ENCODE peak calls at places on chromosomes 1 and 21, in eight cellular contexts. G is dorsolateral prefrontal cortex, R is esophagus muscularis mucosa, A is ovary, J is HuH-7, N is EH, W is GM23248, O is esophagus squamous epithelium. Z is an unnamed sample.

GRCh38 chr1:227947678-227948492 is at the start of gene WNT9A:
- DNase-seq in G (peak; percentile 12), R (no peak), A (peak; percentile 75), J (peak; percentile 79), N (peak; percentile 71), W (peak; percentile 81), O (no peak), Z (peak; percentile 49)

GRCh38 chr1:157539568-157539967 is 12.7 kb downstream of the FCRL5 start:
- DNase-seq in G (no peak), R (no peak), A (no peak), J (no peak), N (no peak), W (no peak), O (no peak), Z (no peak)

GRCh38 chr1:226325178-226325577 is 16.2 kb upstream of the LIN9 start:
- DNase-seq in G (no peak), R (no peak), A (no peak), J (no peak), N (peak; percentile 27), W (peak; percentile 58), O (no peak), Z (peak; percentile 92)

GRCh38 chr1:228400237-228400651 is 6.4 kb downstream of the TRIM11 start:
- DNase-seq in G (no peak), R (no peak), A (no peak), J (no peak), N (no peak), W (no peak), O (no peak), Z (no peak)

GRCh38 chr1:84502892-84503291 is 3.3 kb upstream of the SPATA1 start:
- DNase-seq in G (no peak), R (no peak), A (no peak), J (no peak), N (no peak), W (no peak), O (no peak), Z (no peak)

GRCh38 chr1:57124768-57125446 is 159.1 kb upstream of the C8B start:
- DNase-seq in G (no peak), R (no peak), A (no peak), J (no peak), N (peak; percentile 77), W (peak; percentile 69), O (no peak), Z (no peak)

GRCh38 chr1:248618878-248619277 is 16.0 kb downstream of the OR2T11 start:
- DNase-seq in G (peak; percentile 18), R (no peak), A (peak; percentile 32), J (no peak), N (peak; percentile 60), W (peak; percentile 76), O (no peak), Z (peak; percentile 80)

GRCh38 chr21:28801906-28802305 is 190.8 kb downstream of the LTN1 start:
- DNase-seq in G (no peak), R (no peak), A (no peak), J (no peak), N (peak; percentile 44), W (peak; percentile 40), O (no peak), Z (no peak)

GRCh38 chr1:59986736-59987310 is 60.2 kb upstream of the CYP2J2 start:
- DNase-seq in G (no peak), R (peak; percentile 55), A (no peak), J (no peak), N (no peak), W (peak; percentile 6), O (no peak), Z (no peak)

GRCh38 chr1:6009120-6010040 is 17.2 kb upstream of the NPHP4 start:
- DNase-seq in G (no peak), R (no peak), A (no peak), J (peak; percentile 59), N (no peak), W (no peak), O (no peak), Z (no peak)

GRCh38 chr1:64223329-64224151 is 20.1 kb downstream of the UBE2U start:
- DNase-seq in G (no peak), R (no peak), A (no peak), J (no peak), N (peak; percentile 91), W (peak; percentile 91), O (no peak), Z (peak; percentile 42)

GRCh38 chr1:248841702-248842395 is 3.8 kb downstream of the ZNF672 start:
- DNase-seq in G (no peak), R (no peak), A (no peak), J (no peak), N (peak; percentile 77), W (peak; percentile 78), O (no peak), Z (peak; percentile 73)

GRCh38 chr1:182301467-182302198 is 90.0 kb downstream of the GLUL start:
- DNase-seq in G (no peak), R (no peak), A (no peak), J (peak; percentile 39), N (peak; percentile 40), W (peak; percentile 64), O (no peak), Z (peak; percentile 42)

GRCh38 chr1:57908471-57908870 is 484.6 kb upstream of the DAB1 start:
- DNase-seq in G (no peak), R (no peak), A (no peak), J (no peak), N (no peak), W (no peak), O (no peak), Z (no peak)

GRCh38 chr1:35808376-35809155 is 750 bp downstream of the AGO4 start:
- DNase-seq in G (no peak), R (no peak), A (peak; percentile 40), J (peak; percentile 31), N (peak; percentile 47), W (peak; percentile 60), O (no peak), Z (peak; percentile 26)

GRCh38 chr1:20555758-20556120 is 3.4 kb downstream of the FAM43B start:
- DNase-seq in G (no peak), R (no peak), A (no peak), J (no peak), N (no peak), W (no peak), O (no peak), Z (no peak)

GRCh38 chr21:44366586-44367211 is 13.3 kb downstream of the TRPM2 start:
- DNase-seq in G (peak; percentile 16), R (no peak), A (no peak), J (no peak), N (no peak), W (no peak), O (no peak), Z (no peak)

GRCh38 chr1:33547574-33547973 is 75.1 kb downstream of the ZSCAN20 start:
- DNase-seq in G (no peak), R (no peak), A (no peak), J (no peak), N (no peak), W (no peak), O (no peak), Z (no peak)

Z was measured in MCF 10A.